ENCODE peak calls at places on chromosomes 12 and 14, in five cellular contexts. R, G, H, P and S are unnamed samples.

GRCh38 chr14:58637391-58638230 is at the start of gene DACT1:
- DNase-seq in G (peak), P (peak), H (peak), R (peak), S (peak)

GRCh38 chr12:113007166-113007565 is 28.8 kb downstream of the OAS2 start:
- DNase-seq in H (no peak), P (no peak), G (no peak), R (peak), S (peak)

GRCh38 chr12:45130881-45131281 is 80.0 kb upstream of the DBX2 start:
- DNase-seq in P (peak), G (no peak), H (peak), R (peak), S (peak)

GRCh38 chr12:22974865-22975264 is 349.9 kb downstream of the ETNK1 start:
- DNase-seq in H (peak), P (no peak), G (no peak), R (peak), S (peak)

GRCh38 chr12:57611116-57611809 is at the start of gene ARHGEF25:
- DNase-seq in G (peak), H (peak), R (peak), P (peak), S (peak)

GRCh38 chr14:36835145-36835544 is 173.5 kb downstream of the PAX9 start:
- DNase-seq in H (no peak), G (no peak), R (peak), P (no peak), S (no peak)

GRCh38 chr12:75488553-75488952 is 8.0 kb downstream of the GLIPR1 start:
- DNase-seq in P (no peak), R (peak), H (peak), G (no peak), S (peak)

GRCh38 chr12:76030378-76031080 is 1.0 kb downstream of the PHLDA1 start:
- DNase-seq in P (peak), G (peak), R (peak), H (peak), S (peak)

GRCh38 chr12:68899251-68899771 is 33.7 kb downstream of the CPM start:
- DNase-seq in H (peak), G (peak), P (no peak), R (peak), S (peak)

GRCh38 chr14:99940064-99940463 is 125.2 kb upstream of the EVL start:
- DNase-seq in H (no peak), R (no peak), G (no peak), P (no peak), S (no peak)

GRCh38 chr12:116803018-116803736 is 65.1 kb downstream of the RNFT2 start:
- DNase-seq in H (no peak), G (no peak), R (no peak), P (no peak), S (no peak)